ENCODE peak calls at places on chromosomes 5 and 9, in ten cellular contexts. J is SK-N-SH, N is OCI-LY7, U is K562, G is mesendoderm, Z is osteoblast, S is neuronal stem cell, E is MM.1S, X is GM23248, P is neural progenitor cell. T is an unnamed sample.

GRCh38 chr9:72382405-72382804 is 17.4 kb upstream of the ZFAND5 start:
- DNase-seq in Z (peak; percentile 71), J (no peak), S (no peak), X (peak; percentile 52), E (no peak), G (no peak), P (no peak), N (no peak), U (no peak), T (peak; percentile 67)

GRCh38 chr9:130957451-130958203 is 18.6 kb upstream of the FIBCD1 start:
- DNase-seq in U (peak; percentile 64), J (no peak), Z (peak; percentile 56), E (no peak), P (no peak), S (no peak), G (no peak), N (no peak), X (no peak), T (no peak)

GRCh38 chr5:95393279-95393678 is 2.1 kb downstream of the FAM81B start:
- DNase-seq in J (no peak), U (no peak), S (no peak), X (no peak), Z (no peak), E (no peak), G (no peak), P (no peak), N (no peak), T (no peak)

GRCh38 chr9:16970321-16970720 is 99.9 kb upstream of the BNC2 start:
- DNase-seq in Z (peak; percentile 55), E (no peak), S (no peak), P (no peak), X (peak; percentile 89), U (no peak), J (no peak), N (no peak), G (no peak), T (no peak)

GRCh38 chr5:21680661-21681060 is 1172.5 kb downstream of the CDH12 start:
- DNase-seq in X (peak; percentile 40), P (no peak), G (no peak), S (no peak), E (no peak), N (no peak), J (no peak), U (no peak), Z (no peak), T (peak; percentile 63)

GRCh38 chr5:15938961-15939360 is 240.6 kb downstream of the MARCHF11 start:
- DNase-seq in S (no peak), U (no peak), Z (peak; percentile 96), P (no peak), N (no peak), J (no peak), E (no peak), X (peak; percentile 92), G (no peak), T (peak; percentile 77)

GRCh38 chr9:130854835-130855234 is 19.8 kb downstream of the ABL1 start:
- DNase-seq in J (no peak), Z (no peak), S (no peak), G (no peak), U (no peak), E (no peak), N (no peak), P (no peak), X (no peak), T (no peak)

GRCh38 chr9:136200424-136200823 is 4.5 kb downstream of the LHX3 start:
- DNase-seq in G (no peak), U (no peak), N (no peak), X (no peak), P (no peak), S (no peak), J (no peak), Z (no peak), E (no peak), T (no peak)

GRCh38 chr5:77896338-77896737 is 120.2 kb upstream of the TBCA start:
- DNase-seq in S (no peak), N (no peak), E (no peak), U (no peak), P (no peak), Z (no peak), J (peak; percentile 30), X (no peak), G (no peak), T (no peak)

GRCh38 chr5:77892061-77893010 is 116.2 kb upstream of the TBCA start:
- DNase-seq in P (no peak), N (no peak), E (no peak), J (no peak), X (no peak), U (no peak), S (no peak), G (no peak), Z (no peak), T (no peak)

GRCh38 chr5:77898385-77898784 is 122.2 kb upstream of the TBCA start:
- DNase-seq in P (no peak), U (no peak), X (no peak), G (no peak), J (no peak), E (no peak), S (no peak), N (no peak), Z (no peak), T (no peak)

GRCh38 chr5:77893225-77893860 is 117.2 kb upstream of the TBCA start:
- DNase-seq in S (no peak), G (peak; percentile 70), Z (peak; percentile 94), N (no peak), E (no peak), J (no peak), P (no peak), U (peak; percentile 58), X (peak; percentile 97), T (peak; percentile 96)
- H3K4me2 ChIP-seq in S (no peak overlapping the region), G (no peak overlapping the region), Z (peak overlapping the region; percentile 30), N (no peak overlapping the region), E (no peak overlapping the region), J (peak overlapping the region; percentile 44), P (no peak overlapping the region), U (peak overlapping the region; percentile 23), X (peak overlapping the region; percentile 43), T (peak overlapping the region; percentile 17)

GRCh38 chr9:105447386-105447813 is 434 bp upstream of the FSD1L start:
- DNase-seq in U (no peak), E (no peak), X (peak; percentile 36), J (no peak), Z (no peak), G (no peak), S (no peak), P (no peak), N (peak; percentile 8), T (no peak)

GRCh38 chr9:105455836-105456475 is 8.1 kb downstream of the FSD1L start:
- DNase-seq in P (no peak), G (no peak), U (no peak), Z (no peak), S (no peak), J (no peak), E (no peak), N (no peak), X (peak; percentile 43), T (no peak)

GRCh38 chr9:105449081-105449480 is 1.2 kb downstream of the FSD1L start:
- DNase-seq in N (no peak), J (no peak), S (no peak), E (no peak), P (no peak), X (peak; percentile 63), Z (no peak), G (no peak), U (no peak), T (peak; percentile 63)

GRCh38 chr9:105447814-105448812 is at the start of gene FSD1L:
- DNase-seq in N (peak; percentile 92), S (peak; percentile 88), E (peak; percentile 87), X (peak; percentile 97), J (peak; percentile 96), G (peak; percentile 94), Z (peak; percentile 98), P (peak; percentile 96), U (peak; percentile 98), T (peak; percentile 90)

GRCh38 chr9:105452185-105452584 is 4.4 kb downstream of the FSD1L start:
- DNase-seq in G (no peak), Z (no peak), X (no peak), U (no peak), E (no peak), J (no peak), P (no peak), S (no peak), N (no peak), T (no peak)
- H3K4me3 ChIP-seq in G (no peak overlapping the region), Z (no peak overlapping the region), X (no peak overlapping the region), U (no peak overlapping the region), E (no peak overlapping the region), J (no peak overlapping the region), P (no peak overlapping the region), S (no peak overlapping the region), N (no peak overlapping the region), T (no peak overlapping the region)

GRCh38 chr9:87494970-87495471 is 2.6 kb upstream of the DAPK1 start:
- DNase-seq in E (peak; percentile 88), U (peak; percentile 19), P (no peak), X (no peak), Z (no peak), N (no peak), J (no peak), G (no peak), S (no peak), T (peak; percentile 72)

GRCh38 chr9:87498816-87499454 is 1.3 kb downstream of the DAPK1 start:
- DNase-seq in G (no peak), E (peak; percentile 32), Z (peak; percentile 62), P (peak; percentile 35), X (no peak), U (no peak), J (peak; percentile 49), S (peak; percentile 9), N (no peak), T (no peak)

GRCh38 chr9:87497604-87498045 is at the start of gene DAPK1:
- DNase-seq in Z (peak; percentile 83), X (peak; percentile 40), S (peak; percentile 72), J (peak; percentile 95), E (peak; percentile 85), P (peak; percentile 92), N (no peak), U (peak; percentile 77), G (peak; percentile 93), T (peak; percentile 34)

GRCh38 chr9:87498046-87498815 is 564 bp downstream of the DAPK1 start:
- DNase-seq in U (peak; percentile 50), J (peak; percentile 89), X (peak; percentile 34), E (peak; percentile 37), N (no peak), S (peak; percentile 66), Z (peak; percentile 90), P (peak; percentile 83), G (peak; percentile 88), T (peak; percentile 27)

GRCh38 chr9:87497080-87497603 is 525 bp upstream of the DAPK1 start:
- DNase-seq in G (no peak), N (no peak), E (no peak), Z (peak; percentile 84), P (peak; percentile 14), X (no peak), U (no peak), S (no peak), J (peak; percentile 32), T (no peak)
- H3K4me2 ChIP-seq in G (peak overlapping the region; percentile 82), N (no peak overlapping the region), E (peak overlapping the region; percentile 98), Z (peak overlapping the region; percentile 79), P (peak overlapping the region; percentile 91), X (peak overlapping the region; percentile 70), U (peak overlapping the region; percentile 89), S (peak overlapping the region; percentile 90), J (peak overlapping the region; percentile 71), T (peak overlapping the region; percentile 69)

DNA sequence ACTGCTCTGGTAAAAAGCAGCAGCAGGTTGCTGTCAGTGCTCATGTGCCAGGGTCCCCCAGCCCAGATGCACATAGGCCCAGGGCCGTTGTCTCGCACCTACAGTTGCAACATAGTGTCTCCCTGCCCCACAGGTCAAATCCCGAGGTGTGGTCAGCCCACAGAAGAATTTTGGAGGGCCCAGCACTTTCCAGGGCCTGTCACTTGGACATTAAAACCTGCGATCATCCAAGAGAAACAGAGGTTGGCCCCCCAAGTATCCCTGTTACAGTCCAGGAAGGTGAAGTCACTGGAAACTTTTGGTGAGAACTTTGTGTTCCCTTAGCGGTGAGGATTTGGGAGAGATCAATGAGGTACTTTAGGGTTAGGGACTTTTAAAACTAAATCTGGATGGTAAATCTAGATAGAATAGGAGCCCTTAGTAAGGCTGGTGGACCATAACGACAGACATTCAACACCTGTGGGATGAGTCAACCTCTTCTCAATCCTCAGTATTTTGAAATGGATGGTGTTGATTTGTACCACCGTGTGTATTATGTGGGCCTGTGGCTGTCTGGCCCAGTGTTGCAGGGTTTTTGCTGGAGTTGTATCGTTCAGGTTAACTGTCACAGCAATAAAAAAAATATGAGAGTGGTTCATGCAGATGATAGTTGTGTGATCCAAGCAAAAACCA is 19.3 kb downstream of the OR2S2 start:
- DNase-seq in E (no peak), P (no peak), X (no peak), Z (no peak), S (no peak), G (no peak), U (no peak), J (no peak), N (peak; percentile 37), T (no peak)
- H3K4me3 ChIP-seq in E (no peak overlapping the region), P (no peak overlapping the region), X (no peak overlapping the region), Z (no peak overlapping the region), S (no peak overlapping the region), G (no peak overlapping the region), U (no peak overlapping the region), J (no peak overlapping the region), N (no peak overlapping the region), T (no peak overlapping the region)

T was measured in fibroblast of lung.